ENCODE peak calls at places on chromosomes 5 and 9, in four cellular contexts. One of them, this sample, is unnamed.

GRCh38 chr5:85602843-85603242 is 1014.9 kb upstream of the COX7C start:
- DNase-seq in MCF 10A: no peak
- DNase-seq in stimulated activated CD4-positive, alpha-beta T cell treated with anti-CD3 and anti-CD28 coated beads, Interleukin-15, amount 100 ng/mL, for 48 hours: no peak
- DNase-seq in CD4-positive, alpha-beta T cell: no peak
- DNase-seq in this sample: no peak

GRCh38 chr9:37415011-37415719 is 7.3 kb upstream of the GRHPR start:
- DNase-seq in CD4-positive, alpha-beta T cell: peak
- DNase-seq in MCF 10A: peak
- DNase-seq in stimulated activated CD4-positive, alpha-beta T cell treated with anti-CD3 and anti-CD28 coated beads, Interleukin-15, amount 100 ng/mL, for 48 hours: peak
- DNase-seq in this sample: peak

GRCh38 chr9:136497916-136498695 is 15.3 kb upstream of the SEC16A start:
- DNase-seq in CD4-positive, alpha-beta T cell: no peak
- DNase-seq in stimulated activated CD4-positive, alpha-beta T cell treated with anti-CD3 and anti-CD28 coated beads, Interleukin-15, amount 100 ng/mL, for 48 hours: no peak
- DNase-seq in MCF 10A: no peak
- DNase-seq in this sample: no peak

GRCh38 chr5:1280177-1281037 is 14.5 kb downstream of the TERT start:
- DNase-seq in stimulated activated CD4-positive, alpha-beta T cell treated with anti-CD3 and anti-CD28 coated beads, Interleukin-15, amount 100 ng/mL, for 48 hours: no peak
- DNase-seq in MCF 10A: no peak
- DNase-seq in CD4-positive, alpha-beta T cell: no peak
- DNase-seq in this sample: no peak

GRCh38 chr9:112041199-112041535 is 133.9 kb downstream of the SUSD1 start:
- DNase-seq in CD4-positive, alpha-beta T cell: no peak
- DNase-seq in stimulated activated CD4-positive, alpha-beta T cell treated with anti-CD3 and anti-CD28 coated beads, Interleukin-15, amount 100 ng/mL, for 48 hours: no peak
- DNase-seq in MCF 10A: no peak
- DNase-seq in this sample: no peak

GRCh38 chr9:18910858-18911257 is 122.2 kb downstream of the SAXO1 start:
- DNase-seq in stimulated activated CD4-positive, alpha-beta T cell treated with anti-CD3 and anti-CD28 coated beads, Interleukin-15, amount 100 ng/mL, for 48 hours: no peak
- DNase-seq in CD4-positive, alpha-beta T cell: no peak
- DNase-seq in MCF 10A: no peak
- DNase-seq in this sample: no peak

GRCh38 chr5:65307088-65307487 is 174.6 kb downstream of the ADAMTS6 start:
- DNase-seq in CD4-positive, alpha-beta T cell: no peak
- DNase-seq in MCF 10A: no peak
- DNase-seq in stimulated activated CD4-positive, alpha-beta T cell treated with anti-CD3 and anti-CD28 coated beads, Interleukin-15, amount 100 ng/mL, for 48 hours: no peak
- DNase-seq in this sample: no peak

GRCh38 chr9:78745996-78746395 is 449.1 kb downstream of the PSAT1 start:
- DNase-seq in CD4-positive, alpha-beta T cell: no peak
- DNase-seq in stimulated activated CD4-positive, alpha-beta T cell treated with anti-CD3 and anti-CD28 coated beads, Interleukin-15, amount 100 ng/mL, for 48 hours: no peak
- DNase-seq in MCF 10A: no peak
- DNase-seq in this sample: peak

GRCh38 chr5:18765304-18765703 is 1131.0 kb downstream of the TAF11L14 start:
- DNase-seq in stimulated activated CD4-positive, alpha-beta T cell treated with anti-CD3 and anti-CD28 coated beads, Interleukin-15, amount 100 ng/mL, for 48 hours: no peak
- DNase-seq in MCF 10A: no peak
- DNase-seq in CD4-positive, alpha-beta T cell: no peak
- DNase-seq in this sample: no peak

GRCh38 chr5:169796731-169797130 is 159.7 kb downstream of the DOCK2 start:
- DNase-seq in MCF 10A: no peak
- DNase-seq in stimulated activated CD4-positive, alpha-beta T cell treated with anti-CD3 and anti-CD28 coated beads, Interleukin-15, amount 100 ng/mL, for 48 hours: no peak
- DNase-seq in CD4-positive, alpha-beta T cell: no peak
- DNase-seq in this sample: no peak

GRCh38 chr9:70478963-70479641 is 64.6 kb upstream of the KLF9 start:
- DNase-seq in CD4-positive, alpha-beta T cell: no peak
- DNase-seq in stimulated activated CD4-positive, alpha-beta T cell treated with anti-CD3 and anti-CD28 coated beads, Interleukin-15, amount 100 ng/mL, for 48 hours: no peak
- DNase-seq in MCF 10A: peak
- DNase-seq in this sample: peak

GRCh38 chr5:176870110-176870591 is 29.0 kb downstream of the HK3 start:
- DNase-seq in CD4-positive, alpha-beta T cell: no peak
- DNase-seq in stimulated activated CD4-positive, alpha-beta T cell treated with anti-CD3 and anti-CD28 coated beads, Interleukin-15, amount 100 ng/mL, for 48 hours: no peak
- DNase-seq in MCF 10A: peak
- DNase-seq in this sample: peak

GRCh38 chr9:17509698-17510097 is 69.2 kb upstream of the SH3GL2 start:
- DNase-seq in CD4-positive, alpha-beta T cell: no peak
- DNase-seq in MCF 10A: no peak
- DNase-seq in stimulated activated CD4-positive, alpha-beta T cell treated with anti-CD3 and anti-CD28 coated beads, Interleukin-15, amount 100 ng/mL, for 48 hours: no peak
- DNase-seq in this sample: no peak

GRCh38 chr9:4116091-4116581 is 183.7 kb downstream of the GLIS3 start:
- DNase-seq in stimulated activated CD4-positive, alpha-beta T cell treated with anti-CD3 and anti-CD28 coated beads, Interleukin-15, amount 100 ng/mL, for 48 hours: no peak
- DNase-seq in MCF 10A: no peak
- DNase-seq in CD4-positive, alpha-beta T cell: no peak
- DNase-seq in this sample: no peak

This sample was measured in epithelial cell of esophagus.